ENCODE peak calls at places on chromosome 22, in seven cellular contexts. One of them, this sample, is unnamed.

GRCh38 chr22:18968011-18968749 is 32.1 kb upstream of the PRODH start:
- DNase-seq in spleen: no peak
- DNase-seq in endothelial cell of umbilical vein: no peak
- DNase-seq in heart left ventricle: no peak
- DNase-seq in right lobe of liver: no peak
- DNase-seq in suprapubic skin: peak
- DNase-seq in lower leg skin: no peak
- DNase-seq in this sample: no peak

GRCh38 chr22:19291218-19291579 is 320 bp downstream of the CLTCL1 start:
- DNase-seq in suprapubic skin: peak
- DNase-seq in endothelial cell of umbilical vein: no peak
- DNase-seq in right lobe of liver: peak
- DNase-seq in lower leg skin: peak
- DNase-seq in spleen: no peak
- DNase-seq in heart left ventricle: peak
- DNase-seq in this sample: peak

GRCh38 chr22:37416806-37417205 is 10.5 kb downstream of the ELFN2 start:
- DNase-seq in right lobe of liver: no peak
- DNase-seq in endothelial cell of umbilical vein: no peak
- DNase-seq in lower leg skin: no peak
- DNase-seq in suprapubic skin: no peak
- DNase-seq in heart left ventricle: no peak
- DNase-seq in spleen: no peak
- DNase-seq in this sample: no peak

GRCh38 chr22:26461188-26461810 is 22.3 kb downstream of the HPS4 start:
- DNase-seq in heart left ventricle: peak
- DNase-seq in suprapubic skin: no peak
- DNase-seq in lower leg skin: no peak
- DNase-seq in spleen: no peak
- DNase-seq in endothelial cell of umbilical vein: peak
- DNase-seq in right lobe of liver: peak
- DNase-seq in this sample: peak

GRCh38 chr22:21762712-21763581 is 27.4 kb upstream of the YPEL1 start:
- DNase-seq in heart left ventricle: no peak
- DNase-seq in endothelial cell of umbilical vein: no peak
- DNase-seq in lower leg skin: no peak
- DNase-seq in spleen: no peak
- DNase-seq in suprapubic skin: no peak
- DNase-seq in right lobe of liver: no peak
- DNase-seq in this sample: no peak

GRCh38 chr22:17552737-17553136 is 10.6 kb upstream of the SLC25A18 start:
- DNase-seq in heart left ventricle: peak
- DNase-seq in endothelial cell of umbilical vein: no peak
- DNase-seq in right lobe of liver: no peak
- DNase-seq in spleen: peak
- DNase-seq in suprapubic skin: no peak
- DNase-seq in lower leg skin: no peak
- DNase-seq in this sample: no peak

GRCh38 chr22:25672685-25673084 is 69.3 kb upstream of the MYO18B start:
- DNase-seq in heart left ventricle: no peak
- DNase-seq in right lobe of liver: no peak
- DNase-seq in suprapubic skin: no peak
- DNase-seq in lower leg skin: no peak
- DNase-seq in endothelial cell of umbilical vein: no peak
- DNase-seq in spleen: no peak
- DNase-seq in this sample: no peak

GRCh38 chr22:29309332-29310064 is 3.0 kb downstream of the GAS2L1 start:
- DNase-seq in endothelial cell of umbilical vein: peak
- DNase-seq in lower leg skin: no peak
- DNase-seq in suprapubic skin: peak
- DNase-seq in spleen: peak
- DNase-seq in heart left ventricle: peak
- DNase-seq in right lobe of liver: peak
- DNase-seq in this sample: no peak

GRCh38 chr22:30712094-30712493 is 17.4 kb downstream of the OSBP2 start:
- DNase-seq in right lobe of liver: no peak
- DNase-seq in heart left ventricle: no peak
- DNase-seq in spleen: no peak
- DNase-seq in lower leg skin: no peak
- DNase-seq in suprapubic skin: no peak
- DNase-seq in endothelial cell of umbilical vein: no peak
- DNase-seq in this sample: no peak

GRCh38 chr22:30717331-30717921 is 22.8 kb downstream of the OSBP2 start:
- DNase-seq in endothelial cell of umbilical vein: peak
- DNase-seq in lower leg skin: no peak
- DNase-seq in right lobe of liver: no peak
- DNase-seq in suprapubic skin: peak
- DNase-seq in heart left ventricle: no peak
- DNase-seq in spleen: no peak
- DNase-seq in this sample: no peak

GRCh38 chr22:30718491-30718890 is 23.8 kb downstream of the OSBP2 start:
- DNase-seq in endothelial cell of umbilical vein: no peak
- DNase-seq in suprapubic skin: peak
- DNase-seq in right lobe of liver: no peak
- DNase-seq in lower leg skin: no peak
- DNase-seq in spleen: no peak
- DNase-seq in heart left ventricle: no peak
- DNase-seq in this sample: no peak

GRCh38 chr22:30717952-30718351 is 23.3 kb downstream of the OSBP2 start:
- DNase-seq in suprapubic skin: no peak
- DNase-seq in spleen: no peak
- DNase-seq in endothelial cell of umbilical vein: no peak
- DNase-seq in heart left ventricle: no peak
- DNase-seq in right lobe of liver: no peak
- DNase-seq in lower leg skin: no peak
- DNase-seq in this sample: no peak

GRCh38 chr22:30714062-30714461 is 19.4 kb downstream of the OSBP2 start:
- DNase-seq in suprapubic skin: no peak
- DNase-seq in endothelial cell of umbilical vein: no peak
- DNase-seq in spleen: no peak
- DNase-seq in heart left ventricle: no peak
- DNase-seq in lower leg skin: no peak
- DNase-seq in right lobe of liver: no peak
- DNase-seq in this sample: no peak
- TF ChIP-seq POLR2A in suprapubic skin: no peak
- TF ChIP-seq POLR2A in endothelial cell of umbilical vein: no peak
- TF ChIP-seq POLR2A in spleen: no peak
- TF ChIP-seq POLR2A in heart left ventricle: no peak
- TF ChIP-seq POLR2A in lower leg skin: no peak
- TF ChIP-seq POLR2A in right lobe of liver: no peak
- TF ChIP-seq POLR2A in this sample: no peak

GRCh38 chr22:46883547-46883946 is 121.1 kb downstream of the TBC1D22A start:
- DNase-seq in spleen: no peak
- DNase-seq in endothelial cell of umbilical vein: no peak
- DNase-seq in right lobe of liver: no peak
- DNase-seq in lower leg skin: no peak
- DNase-seq in heart left ventricle: no peak
- DNase-seq in suprapubic skin: no peak
- DNase-seq in this sample: no peak
- TF ChIP-seq POLR2A in spleen: no peak
- TF ChIP-seq POLR2A in endothelial cell of umbilical vein: no peak
- TF ChIP-seq POLR2A in right lobe of liver: no peak
- TF ChIP-seq POLR2A in lower leg skin: no peak
- TF ChIP-seq POLR2A in heart left ventricle: no peak
- TF ChIP-seq POLR2A in suprapubic skin: no peak
- TF ChIP-seq POLR2A in this sample: no peak

GRCh38 chr22:43129426-43130425 is 13.5 kb downstream of the MCAT start:
- DNase-seq in right lobe of liver: no peak
- DNase-seq in suprapubic skin: no peak
- DNase-seq in heart left ventricle: no peak
- DNase-seq in spleen: no peak
- DNase-seq in lower leg skin: no peak
- DNase-seq in endothelial cell of umbilical vein: no peak
- DNase-seq in this sample: no peak

GRCh38 chr22:43128928-43129424 is 14.2 kb downstream of the MCAT start:
- DNase-seq in right lobe of liver: no peak
- DNase-seq in suprapubic skin: no peak
- DNase-seq in spleen: no peak
- DNase-seq in heart left ventricle: no peak
- DNase-seq in lower leg skin: no peak
- DNase-seq in endothelial cell of umbilical vein: no peak
- DNase-seq in this sample: no peak

GRCh38 chr22:43126506-43127165 is 16.1 kb downstream of the BIK start:
- DNase-seq in lower leg skin: no peak
- DNase-seq in endothelial cell of umbilical vein: peak
- DNase-seq in suprapubic skin: no peak
- DNase-seq in heart left ventricle: no peak
- DNase-seq in spleen: no peak
- DNase-seq in right lobe of liver: no peak
- DNase-seq in this sample: no peak

GRCh38 chr22:43128116-43128515 is 15.1 kb downstream of the MCAT start:
- DNase-seq in suprapubic skin: no peak
- DNase-seq in spleen: no peak
- DNase-seq in lower leg skin: no peak
- DNase-seq in heart left ventricle: no peak
- DNase-seq in right lobe of liver: no peak
- DNase-seq in endothelial cell of umbilical vein: no peak
- DNase-seq in this sample: no peak

GRCh38 chr22:43127166-43127908 is 15.9 kb downstream of the MCAT start:
- DNase-seq in spleen: no peak
- DNase-seq in heart left ventricle: no peak
- DNase-seq in endothelial cell of umbilical vein: no peak
- DNase-seq in suprapubic skin: no peak
- DNase-seq in lower leg skin: no peak
- DNase-seq in right lobe of liver: no peak
- DNase-seq in this sample: no peak
- TF ChIP-seq POLR2A in spleen: no peak
- TF ChIP-seq POLR2A in heart left ventricle: no peak
- TF ChIP-seq POLR2A in endothelial cell of umbilical vein: no peak
- TF ChIP-seq POLR2A in suprapubic skin: no peak
- TF ChIP-seq POLR2A in lower leg skin: no peak
- TF ChIP-seq POLR2A in right lobe of liver: no peak
- TF ChIP-seq POLR2A in this sample: no peak

DNA sequence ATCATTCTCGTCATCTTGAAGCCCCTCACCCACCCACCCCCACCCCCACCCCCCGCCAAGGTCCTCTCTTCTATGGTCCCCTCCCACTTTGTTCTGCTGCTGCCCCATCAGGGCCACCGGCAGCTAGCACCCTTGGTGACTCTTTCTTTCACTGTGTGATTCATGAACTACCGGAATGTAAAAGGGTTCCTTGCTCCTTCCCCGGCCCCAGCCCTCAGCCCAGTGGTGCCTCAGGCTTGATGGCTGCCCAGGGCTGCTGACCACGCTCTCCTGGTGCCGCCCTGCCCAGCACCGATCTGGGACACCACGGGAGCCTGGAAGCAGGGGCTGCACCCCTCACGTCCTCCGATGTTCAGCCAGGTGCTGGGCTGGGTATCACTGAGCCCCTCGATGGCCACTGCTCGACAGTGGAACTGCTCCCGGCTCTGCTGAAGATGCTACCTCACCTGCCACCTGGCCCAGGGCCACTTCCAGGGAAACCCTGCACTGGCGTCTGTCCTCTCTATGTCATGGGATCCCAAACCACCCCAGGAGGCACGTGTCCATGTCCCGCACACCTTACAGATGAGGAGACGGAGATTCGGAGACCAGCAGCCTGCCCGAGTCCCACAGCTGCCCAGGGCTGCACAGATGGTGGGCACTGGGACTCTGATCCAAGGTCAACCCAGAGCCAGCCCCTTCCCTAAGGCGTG is 39.7 kb downstream of the IGLL5 start:
- DNase-seq in heart left ventricle: no peak
- DNase-seq in right lobe of liver: no peak
- DNase-seq in spleen: no peak
- DNase-seq in lower leg skin: no peak
- DNase-seq in endothelial cell of umbilical vein: no peak
- DNase-seq in suprapubic skin: no peak
- DNase-seq in this sample: no peak
- TF ChIP-seq POLR2A in heart left ventricle: no peak
- TF ChIP-seq POLR2A in right lobe of liver: no peak
- TF ChIP-seq POLR2A in spleen: no peak
- TF ChIP-seq POLR2A in lower leg skin: no peak
- TF ChIP-seq POLR2A in endothelial cell of umbilical vein: no peak
- TF ChIP-seq POLR2A in suprapubic skin: no peak
- TF ChIP-seq POLR2A in this sample: no peak

DNA sequence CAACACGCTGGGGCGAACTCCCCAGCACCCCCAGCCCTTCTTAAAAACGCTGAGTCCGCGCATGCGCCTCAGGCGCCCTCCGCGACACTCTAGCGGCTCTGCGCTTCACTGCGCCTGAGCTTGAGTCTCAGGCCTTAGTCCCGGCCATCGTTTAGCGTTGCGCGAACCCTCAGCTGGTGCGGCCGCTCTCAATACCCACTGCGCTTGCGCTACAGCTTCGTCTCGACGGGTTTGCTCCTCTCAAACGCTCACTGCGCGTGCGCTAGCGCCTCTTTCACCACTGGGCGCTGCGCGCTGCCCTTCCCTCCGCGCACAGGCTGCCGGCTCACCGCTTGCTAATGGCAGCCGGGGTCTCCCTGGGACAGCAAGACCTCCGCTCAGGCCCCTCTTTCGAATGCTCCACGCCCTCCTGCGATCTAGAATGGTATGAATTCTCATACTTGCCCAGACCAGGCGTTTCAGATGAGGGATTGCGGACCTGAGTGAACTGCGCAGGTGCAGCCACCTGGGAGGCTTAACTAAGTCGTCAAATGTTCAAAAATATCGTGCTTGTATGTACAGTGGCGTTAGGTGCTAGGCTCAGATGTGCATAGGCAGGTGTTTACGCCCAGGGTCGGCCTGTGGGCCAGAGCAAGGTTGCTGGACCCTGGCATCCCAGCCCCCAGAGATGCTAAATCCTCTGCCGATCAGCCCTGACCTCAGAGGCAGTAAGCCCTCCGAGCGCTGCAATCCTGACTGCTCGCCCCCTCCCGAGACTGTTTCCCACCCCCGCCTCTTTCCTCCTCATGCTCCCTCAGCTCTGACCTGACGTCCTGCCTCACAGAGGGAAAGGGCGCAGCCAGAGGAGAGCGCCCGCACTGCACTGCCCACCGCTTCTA is at the start of gene SLC2A11:
- DNase-seq in lower leg skin: peak
- DNase-seq in spleen: peak
- DNase-seq in right lobe of liver: peak
- DNase-seq in endothelial cell of umbilical vein: peak
- DNase-seq in heart left ventricle: peak
- DNase-seq in suprapubic skin: peak
- DNase-seq in this sample: peak
- TF ChIP-seq POLR2A in lower leg skin: no peak
- TF ChIP-seq POLR2A in spleen: peak
- TF ChIP-seq POLR2A in right lobe of liver: peak
- TF ChIP-seq POLR2A in endothelial cell of umbilical vein: peak
- TF ChIP-seq POLR2A in heart left ventricle: peak
- TF ChIP-seq POLR2A in suprapubic skin: peak
- TF ChIP-seq POLR2A in this sample: peak

GRCh38 chr22:38923463-38924196 is 33.8 kb upstream of the APOBEC3A start:
- DNase-seq in suprapubic skin: peak
- DNase-seq in spleen: no peak
- DNase-seq in right lobe of liver: no peak
- DNase-seq in lower leg skin: peak
- DNase-seq in heart left ventricle: peak
- DNase-seq in endothelial cell of umbilical vein: peak
- DNase-seq in this sample: peak
- TF ChIP-seq POLR2A in suprapubic skin: no peak
- TF ChIP-seq POLR2A in spleen: no peak
- TF ChIP-seq POLR2A in right lobe of liver: no peak
- TF ChIP-seq POLR2A in lower leg skin: no peak
- TF ChIP-seq POLR2A in heart left ventricle: peak
- TF ChIP-seq POLR2A in endothelial cell of umbilical vein: no peak
- TF ChIP-seq POLR2A in this sample: peak

DNA sequence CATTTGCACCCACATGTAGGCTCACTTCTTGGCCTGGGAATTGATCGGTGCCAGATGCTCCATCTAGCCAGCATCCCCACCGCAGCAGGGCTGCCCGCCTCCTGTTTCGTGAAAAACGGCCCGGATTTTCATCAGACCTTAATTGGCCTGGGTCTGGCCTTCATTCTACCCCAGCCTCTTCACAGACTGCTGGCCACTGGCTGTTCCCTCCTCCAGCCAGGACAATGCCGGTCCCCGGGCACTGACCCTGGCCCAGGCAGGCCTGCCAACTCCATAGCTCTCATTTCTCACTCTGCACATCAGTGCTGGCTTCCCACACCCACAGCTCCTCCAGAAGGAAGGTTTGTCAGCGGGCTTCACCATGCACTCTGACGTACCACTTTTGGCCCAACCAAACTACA is 27.9 kb downstream of the TIMP3 start:
- DNase-seq in suprapubic skin: no peak
- DNase-seq in endothelial cell of umbilical vein: no peak
- DNase-seq in right lobe of liver: no peak
- DNase-seq in spleen: no peak
- DNase-seq in lower leg skin: no peak
- DNase-seq in heart left ventricle: no peak
- DNase-seq in this sample: no peak
- TF ChIP-seq POLR2A in suprapubic skin: no peak
- TF ChIP-seq POLR2A in endothelial cell of umbilical vein: no peak
- TF ChIP-seq POLR2A in right lobe of liver: no peak
- TF ChIP-seq POLR2A in spleen: no peak
- TF ChIP-seq POLR2A in lower leg skin: no peak
- TF ChIP-seq POLR2A in heart left ventricle: no peak
- TF ChIP-seq POLR2A in this sample: no peak

This sample was measured in uterus.